ENCODE peak calls at places on chromosomes 2 and 18, in five cellular contexts. L is neuronal stem cell, F is mesendoderm, N is IMR-90, H is trophoblast cell. K is an unnamed sample.

GRCh38 chr18:22433960-22434359 is 16.2 kb upstream of the CTAGE1 start:
- DNase-seq in F (no peak), L (no peak), N (peak), H (no peak), K (no peak)

GRCh38 chr2:99851091-99851490 is 291.3 kb downstream of the AFF3 start:
- DNase-seq in N (peak), L (no peak), H (no peak), F (no peak), K (peak)

GRCh38 chr18:27491772-27492171 is 306.7 kb upstream of the CHST9 start:
- DNase-seq in N (no peak), H (no peak), F (peak), L (no peak), K (no peak)

GRCh38 chr2:170929686-170930050 is 615 bp downstream of the GORASP2 start:
- DNase-seq in F (peak), N (peak), H (peak), L (peak), K (peak)

GRCh38 chr2:62000538-62000937 is 95.1 kb downstream of the COMMD1 start:
- DNase-seq in H (no peak), F (peak), L (no peak), N (no peak), K (no peak)

GRCh38 chr18:26383454-26384270 is 157.4 kb downstream of the TAF4B start:
- DNase-seq in H (no peak), F (peak), L (peak), N (peak), K (peak)

GRCh38 chr2:230052299-230052698 is 16.4 kb downstream of the SLC16A14 start:
- DNase-seq in F (no peak), N (no peak), L (no peak), H (no peak), K (peak)

GRCh38 chr2:39153312-39153711 is 32.5 kb upstream of the SOS1 start:
- DNase-seq in L (no peak), N (peak), H (no peak), F (no peak), K (no peak)

GRCh38 chr2:20989404-20989803 is 54.5 kb downstream of the APOB start:
- DNase-seq in F (no peak), L (no peak), H (no peak), N (no peak), K (no peak)

GRCh38 chr2:218717262-218717661 is 6.6 kb downstream of the TTLL4 start:
- DNase-seq in L (no peak), F (no peak), H (no peak), N (peak), K (peak)

GRCh38 chr2:119255760-119256573 is 32.3 kb downstream of the STEAP3 start:
- DNase-seq in H (peak), N (peak), L (no peak), F (peak), K (peak)

GRCh38 chr2:25314514-25315315 is 27.0 kb downstream of the DNMT3A start:
- DNase-seq in L (peak), H (no peak), F (peak), N (peak), K (peak)

GRCh38 chr2:199740111-199740428 is 110.9 kb downstream of the FTCDNL1 start:
- DNase-seq in F (no peak), N (no peak), H (no peak), L (no peak), K (no peak)

GRCh38 chr18:9506046-9506792 is 30.9 kb downstream of the RALBP1 start:
- DNase-seq in L (no peak), N (peak), F (peak), H (no peak), K (no peak)

GRCh38 chr18:74040459-74041332 is 106.9 kb downstream of the FBXO15 start:
- DNase-seq in L (peak), H (peak), F (peak), N (peak), K (peak)

GRCh38 chr2:74147729-74148456 is at the start of gene BOLA3:
- DNase-seq in F (peak), L (peak), H (peak), N (peak), K (peak)
- H3K4ac ChIP-seq in F (peak), L (no peak), H (peak), N (peak), K (peak)

GRCh38 chr18:68449292-68449691 is 265.6 kb downstream of the TMX3 start:
- DNase-seq in N (peak), H (peak), F (no peak), L (no peak), K (peak)
- H3K27ac ChIP-seq in N (peak), H (no peak), F (no peak), L (no peak), K (no peak)

DNA sequence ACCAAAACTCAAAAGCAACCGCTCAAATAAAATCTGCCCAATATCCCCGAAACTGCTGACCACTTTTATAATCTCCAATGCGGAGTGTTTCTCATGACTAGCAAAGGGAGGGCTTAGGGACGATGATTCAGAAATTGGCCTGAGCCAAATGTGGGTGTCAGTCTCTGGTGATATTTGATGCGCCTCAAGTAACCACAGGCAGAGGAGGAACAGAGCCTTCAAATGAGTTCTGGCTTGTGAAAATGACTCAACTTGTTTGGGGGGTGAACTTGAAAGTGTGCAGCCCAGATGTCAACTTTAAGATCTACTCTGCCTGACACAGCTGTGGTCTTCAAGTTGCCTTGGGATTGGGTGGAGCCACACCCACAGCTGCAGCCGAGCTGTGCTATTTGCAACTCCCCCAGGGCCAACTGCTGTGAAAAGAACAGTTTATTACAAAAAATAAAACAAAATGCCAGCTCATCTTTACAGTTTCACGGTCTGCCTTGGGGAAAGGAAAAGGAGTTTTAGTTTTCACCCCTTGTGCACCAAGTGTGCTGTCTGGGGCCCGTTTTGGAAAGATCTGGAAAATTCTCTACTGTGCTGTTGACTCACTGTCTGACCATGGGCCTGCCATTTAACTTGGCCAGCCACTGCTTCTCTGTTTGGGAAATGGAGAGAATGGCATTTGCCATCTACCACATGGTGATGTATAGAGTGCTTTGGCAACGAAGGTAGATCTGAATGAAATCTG is 222.1 kb downstream of the MTX2 start:
- DNase-seq in N (peak), H (no peak), L (no peak), F (peak), K (peak)
- H3K4me2 ChIP-seq in N (no peak), H (no peak), L (no peak), F (no peak), K (no peak)

DNA sequence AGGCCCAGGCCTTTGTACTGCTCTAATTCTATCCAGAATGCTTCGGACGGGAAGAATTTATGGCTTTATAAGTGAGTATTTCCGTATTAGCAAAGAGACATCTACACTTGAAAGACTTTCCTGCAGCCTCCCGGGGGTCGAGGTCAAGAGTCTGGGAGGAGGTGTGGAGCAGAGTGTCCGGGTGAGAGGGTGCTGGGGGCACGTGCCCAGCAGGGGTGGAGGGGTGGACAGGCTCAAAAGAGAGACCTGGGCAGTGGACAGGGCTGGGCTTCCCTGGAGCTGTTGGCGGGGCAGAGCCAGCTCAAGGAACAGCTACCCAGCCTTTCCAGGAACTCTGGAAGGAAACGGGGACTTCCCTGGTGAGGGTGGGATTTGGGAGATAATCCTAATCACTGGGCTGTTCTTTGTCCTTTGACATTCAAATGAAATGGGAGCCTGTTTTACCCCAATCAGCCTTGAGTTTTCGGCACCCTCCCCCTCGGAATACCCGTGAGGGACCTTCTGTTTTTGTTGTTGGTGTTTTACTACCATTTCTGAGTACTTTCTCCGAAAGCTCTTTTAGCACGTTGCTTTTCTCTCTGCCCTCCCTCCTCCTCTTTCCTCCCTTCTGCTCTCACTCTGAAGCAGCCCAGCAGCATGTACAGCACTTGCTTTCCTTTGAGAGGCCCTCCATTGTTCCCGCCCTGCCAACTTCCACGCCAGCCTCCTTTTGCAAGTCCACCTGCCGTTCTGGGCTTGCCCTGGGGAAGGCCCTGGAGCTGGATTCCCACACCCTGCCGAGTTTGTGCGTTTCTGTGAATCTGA is 164.7 kb downstream of the AGAP1 start:
- DNase-seq in N (no peak), L (no peak), F (peak), H (no peak), K (peak)
- H3K4ac ChIP-seq in N (no peak), L (no peak), F (no peak), H (no peak), K (no peak)

GRCh38 chr2:43273477-43273876 is 47.1 kb upstream of the ZFP36L2 start:
- DNase-seq in L (no peak), F (no peak), N (peak), H (peak), K (peak)
- H3K27ac ChIP-seq in L (no peak), F (no peak), N (no peak), H (peak), K (no peak)

DNA sequence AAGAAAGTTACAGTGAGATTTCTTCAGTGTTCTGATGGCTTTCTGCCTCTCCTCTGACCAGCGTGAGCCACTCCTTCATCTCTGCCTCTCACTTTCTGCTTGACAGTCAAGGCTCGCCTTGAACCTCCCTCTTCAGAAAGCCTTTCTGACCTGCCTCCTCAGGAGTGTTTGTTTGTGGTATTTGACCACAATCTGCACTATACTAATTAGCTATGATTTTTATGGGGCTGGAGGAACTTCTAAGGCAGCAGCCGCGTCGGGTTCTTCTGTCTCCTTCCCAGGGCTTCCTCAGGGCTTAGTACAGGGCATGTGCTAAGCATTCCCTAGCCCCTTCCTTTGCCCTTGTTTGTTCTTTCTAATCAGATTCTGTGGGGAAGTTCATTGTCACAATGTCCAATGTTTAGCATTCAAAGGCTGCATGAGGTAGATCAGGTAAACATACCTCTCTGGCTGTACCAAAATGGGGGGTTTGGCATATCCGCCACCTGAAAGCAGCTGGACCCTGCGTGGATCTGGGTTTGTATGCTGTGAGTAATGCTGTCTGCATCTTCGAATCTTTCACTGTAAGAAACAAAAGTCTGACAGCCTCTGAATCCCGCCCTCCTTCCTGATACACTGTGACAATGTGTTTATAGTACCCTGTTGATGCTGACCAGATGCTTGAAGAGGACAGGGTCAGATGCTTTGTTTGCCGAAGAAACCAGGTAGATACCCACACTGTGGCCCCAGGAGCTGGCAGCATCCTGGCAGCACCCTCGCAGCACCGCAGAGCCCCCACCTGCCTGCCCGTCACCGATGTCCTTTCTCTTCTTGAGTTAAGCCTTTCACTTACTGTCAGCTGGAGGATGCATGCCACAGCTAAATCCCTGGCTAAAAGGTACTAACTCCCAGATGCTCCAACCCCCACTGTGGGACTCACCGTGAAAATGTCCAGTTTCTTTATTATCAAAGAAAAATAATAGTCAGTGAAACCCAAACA is 260.8 kb upstream of the HDAC4 start:
- DNase-seq in F (no peak), H (no peak), N (no peak), L (no peak), K (no peak)
- H3K4me2 ChIP-seq in F (no peak), H (no peak), N (no peak), L (no peak), K (no peak)